ENCODE peak calls at places on chromosomes 12 and 14, in eight cellular contexts. S is RWPE1, M is psoas muscle, U is aorta, T is thoracic aorta, F is esophagus muscularis mucosa, V is Karpas-422, I is endodermal cell. N is an unnamed sample.

GRCh38 chr12:113609692-113610469 is 138.2 kb upstream of the LHX5 start:
- DNase-seq in S (no peak), M (no peak), U (no peak), T (no peak), F (no peak), V (no peak), I (peak), N (no peak)

GRCh38 chr14:90644882-90645281 is 171.3 kb downstream of the TTC7B start:
- DNase-seq in S (no peak), M (peak), U (no peak), T (no peak), F (no peak), V (no peak), I (no peak), N (no peak)

GRCh38 chr12:131828671-131829350 is 618 bp downstream of the MMP17 start:
- DNase-seq in S (no peak), M (peak), U (peak), T (no peak), F (no peak), V (no peak), I (peak), N (no peak)

GRCh38 chr12:80805106-80805505 is 88.4 kb downstream of the MYF5 start:
- DNase-seq in S (no peak), M (no peak), U (no peak), T (no peak), F (no peak), V (peak), I (no peak), N (no peak)

GRCh38 chr14:67665886-67666285 is 8.5 kb downstream of the VTI1B start:
- DNase-seq in S (no peak), M (no peak), U (no peak), T (no peak), F (no peak), V (no peak), I (no peak), N (no peak)

GRCh38 chr12:8554451-8555195 is 13.9 kb upstream of the CLEC4E start:
- DNase-seq in S (peak), M (no peak), U (no peak), T (no peak), F (no peak), V (no peak), I (peak), N (no peak)

GRCh38 chr12:123036471-123037285 is 56.2 kb downstream of the ARL6IP4 start:
- DNase-seq in S (no peak), M (no peak), U (peak), T (no peak), F (no peak), V (no peak), I (peak), N (no peak)

GRCh38 chr12:69225251-69225910 is 14.0 kb upstream of the CPSF6 start:
- DNase-seq in S (no peak), M (no peak), U (no peak), T (no peak), F (no peak), V (no peak), I (no peak), N (no peak)

GRCh38 chr12:91910871-91911388 is 234.7 kb downstream of the BTG1 start:
- DNase-seq in S (no peak), M (no peak), U (no peak), T (no peak), F (no peak), V (no peak), I (no peak), N (no peak)

GRCh38 chr14:59691266-59691665 is 114.7 kb upstream of the CCDC175 start:
- DNase-seq in S (no peak), M (no peak), U (no peak), T (no peak), F (no peak), V (no peak), I (no peak), N (no peak)

GRCh38 chr12:79514730-79515525 is 175.8 kb downstream of the PAWR start:
- DNase-seq in S (no peak), M (no peak), U (no peak), T (no peak), F (no peak), V (no peak), I (no peak), N (no peak)

GRCh38 chr12:5969974-5970690 is 25.1 kb upstream of the ANO2 start:
- DNase-seq in S (no peak), M (no peak), U (no peak), T (no peak), F (peak), V (no peak), I (peak), N (no peak)

GRCh38 chr12:107560194-107560905 is 125.2 kb upstream of the PWP1 start:
- DNase-seq in S (no peak), M (no peak), U (no peak), T (no peak), F (no peak), V (no peak), I (peak), N (no peak)

GRCh38 chr14:105398726-105399440 is 545 bp downstream of the TEX22 start:
- DNase-seq in S (no peak), M (no peak), U (no peak), T (no peak), F (no peak), V (peak), I (no peak), N (no peak)

GRCh38 chr12:96240656-96241055 is 46.5 kb downstream of the ELK3 start:
- DNase-seq in S (no peak), M (no peak), U (no peak), T (no peak), F (no peak), V (no peak), I (no peak), N (no peak)

GRCh38 chr12:96239711-96240234 is 45.6 kb downstream of the ELK3 start:
- DNase-seq in S (no peak), M (no peak), U (no peak), T (no peak), F (peak), V (no peak), I (peak), N (no peak)

GRCh38 chr12:96242597-96242996 is 48.4 kb downstream of the ELK3 start:
- DNase-seq in S (no peak), M (no peak), U (no peak), T (no peak), F (no peak), V (no peak), I (no peak), N (no peak)

GRCh38 chr12:96240251-96240650 is 46.1 kb downstream of the ELK3 start:
- DNase-seq in S (no peak), M (no peak), U (no peak), T (no peak), F (no peak), V (no peak), I (no peak), N (no peak)

GRCh38 chr12:96241484-96242256 is 47.5 kb downstream of the ELK3 start:
- DNase-seq in S (no peak), M (no peak), U (no peak), T (peak), F (no peak), V (no peak), I (peak), N (no peak)
- H3K27ac ChIP-seq in S (peak), M (peak), U (no peak), T (no peak), F (peak), V (no peak), I (no peak), N (no peak)

DNA sequence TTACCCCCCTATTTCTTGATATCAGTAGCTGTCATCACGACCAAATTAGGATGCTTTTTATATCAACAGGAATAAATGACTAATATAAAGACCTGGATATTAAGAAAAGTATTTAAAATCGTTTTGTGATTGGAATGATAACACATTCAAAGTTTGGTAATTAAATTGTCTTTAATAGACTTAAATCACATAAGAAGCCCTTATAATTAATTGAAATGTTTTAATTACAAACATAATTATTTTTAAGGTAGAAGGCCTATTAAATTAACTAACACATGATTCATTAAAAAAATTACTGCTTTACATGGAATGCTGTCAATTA is 412.4 kb downstream of the FUT8 start:
- DNase-seq in S (no peak), M (no peak), U (no peak), T (no peak), F (no peak), V (no peak), I (no peak), N (no peak)
- H3K27ac ChIP-seq in S (no peak), M (no peak), U (no peak), T (no peak), F (no peak), V (no peak), I (no peak), N (no peak)

GRCh38 chr14:73713206-73713803 is 879 bp downstream of the PNMA1 start:
- DNase-seq in S (peak), M (no peak), U (no peak), T (no peak), F (no peak), V (no peak), I (no peak), N (no peak)

GRCh38 chr14:73710737-73711136 is 3.4 kb downstream of the PNMA1 start:
- DNase-seq in S (no peak), M (no peak), U (no peak), T (no peak), F (no peak), V (peak), I (peak), N (no peak)

GRCh38 chr14:73712540-73713141 is 1.5 kb downstream of the PNMA1 start:
- DNase-seq in S (peak), M (no peak), U (no peak), T (no peak), F (no peak), V (no peak), I (peak), N (peak)

GRCh38 chr14:73713804-73714655 is at the start of gene PNMA1:
- DNase-seq in S (peak), M (peak), U (peak), T (peak), F (no peak), V (peak), I (peak), N (peak)

GRCh38 chr14:73712071-73712506 is 2.1 kb downstream of the PNMA1 start:
- DNase-seq in S (no peak), M (no peak), U (no peak), T (no peak), F (no peak), V (no peak), I (no peak), N (no peak)
- H3K27ac ChIP-seq in S (peak), M (no peak), U (peak), T (peak), F (peak), V (no peak), I (no peak), N (peak)

GRCh38 chr12:98397323-98398105 is 117.9 kb upstream of the TMPO start:
- DNase-seq in S (peak), M (peak), U (peak), T (no peak), F (no peak), V (peak), I (peak), N (peak)
- H3K27ac ChIP-seq in S (no peak), M (no peak), U (no peak), T (no peak), F (peak), V (no peak), I (no peak), N (no peak)